ENCODE peak calls at places on chromosomes 7 and 10, in ten cellular contexts. M is myocyte; B is GOT3; P is fibroblast of lung; I is B cell; S is thyroid gland; Y is activated naive CD4-positive, alpha-beta T cell; Q is right lobe of liver; X is substantia nigra; G is effector memory CD8-positive, alpha-beta T cell. U is an unnamed sample.

GRCh38 chr7:28573059-28573553 is 160.8 kb downstream of the CREB5 start:
- DNase-seq in Y (no peak), I (peak), X (no peak), B (no peak), G (no peak), M (peak), Q (no peak), P (peak), S (peak), U (no peak)

GRCh38 chr7:76225951-76226350 is 24.3 kb downstream of the SRRM3 start:
- DNase-seq in G (no peak), Y (no peak), I (no peak), S (no peak), Q (no peak), X (no peak), P (no peak), M (no peak), B (no peak), U (no peak)

GRCh38 chr7:155979994-155980393 is 167.7 kb upstream of the SHH start:
- DNase-seq in G (no peak), X (no peak), S (no peak), Y (no peak), B (no peak), Q (peak), M (no peak), P (no peak), I (no peak), U (no peak)

GRCh38 chr10:2145486-2145885 is 408.2 kb upstream of the ADARB2 start:
- DNase-seq in S (no peak), B (no peak), X (no peak), I (no peak), G (no peak), M (no peak), Q (no peak), Y (no peak), P (no peak), U (no peak)

GRCh38 chr7:40824461-40824860 is 689.7 kb downstream of the SUGCT start:
- DNase-seq in X (no peak), P (no peak), Y (no peak), M (no peak), B (no peak), Q (no peak), S (no peak), I (no peak), G (no peak), U (no peak)

GRCh38 chr7:36038063-36038721 is 114.9 kb upstream of the EEPD1 start:
- DNase-seq in G (no peak), P (no peak), X (no peak), M (no peak), Q (no peak), B (no peak), I (no peak), Y (no peak), S (no peak), U (no peak)

GRCh38 chr10:125567529-125567928 is 115.4 kb downstream of the TEX36 start:
- DNase-seq in I (no peak), P (no peak), M (no peak), G (no peak), S (no peak), B (no peak), X (no peak), Y (no peak), Q (no peak), U (no peak)

GRCh38 chr7:127683776-127684681 is 32.0 kb downstream of the SND1 start:
- DNase-seq in Y (no peak), S (no peak), X (no peak), B (no peak), M (peak), I (no peak), Q (no peak), P (no peak), G (no peak), U (no peak)

GRCh38 chr10:132455986-132456847 is 59.2 kb downstream of the PWWP2B start:
- DNase-seq in M (no peak), P (no peak), S (no peak), X (no peak), Y (no peak), B (no peak), G (no peak), Q (peak), I (no peak), U (no peak)

GRCh38 chr10:12459776-12460175 is 110.4 kb downstream of the CAMK1D start:
- DNase-seq in X (no peak), I (no peak), S (no peak), M (no peak), G (no peak), Y (no peak), Q (no peak), B (no peak), P (no peak), U (no peak)

GRCh38 chr10:16491933-16492332 is 29.7 kb downstream of the C1QL3 start:
- DNase-seq in P (no peak), M (no peak), Q (no peak), I (no peak), Y (no peak), G (no peak), B (no peak), S (no peak), X (no peak), U (no peak)

GRCh38 chr10:60848126-60848525 is 69.8 kb downstream of the CDK1 start:
- DNase-seq in X (no peak), P (peak), Y (no peak), M (peak), G (no peak), B (peak), S (peak), I (no peak), Q (no peak), U (no peak)

GRCh38 chr10:84257343-84258020 is 12.6 kb downstream of the RGR start:
- DNase-seq in M (no peak), P (no peak), X (no peak), I (no peak), G (no peak), B (no peak), S (no peak), Q (no peak), Y (no peak), U (no peak)

GRCh38 chr10:24790073-24790472 is 66.4 kb upstream of the ARHGAP21 start:
- DNase-seq in P (no peak), Q (no peak), G (no peak), Y (no peak), I (no peak), X (no peak), M (no peak), B (no peak), S (no peak), U (no peak)

GRCh38 chr10:71564221-71564820 is 155.3 kb downstream of the C10orf105 start:
- DNase-seq in X (no peak), I (no peak), M (no peak), Q (no peak), G (no peak), P (no peak), Y (no peak), S (no peak), B (no peak), U (no peak)

GRCh38 chr7:41103331-41103730 is 599.6 kb downstream of the INHBA start:
- DNase-seq in M (no peak), S (no peak), B (no peak), X (no peak), I (no peak), P (peak), Y (no peak), G (no peak), Q (no peak), U (no peak)

GRCh38 chr7:43164757-43165156 is 52.3 kb downstream of the HECW1 start:
- DNase-seq in I (no peak), M (peak), G (no peak), Y (no peak), B (no peak), X (no peak), S (peak), P (peak), Q (no peak), U (no peak)

GRCh38 chr10:73873843-73874215 is 526 bp downstream of the CAMK2G start:
- DNase-seq in Q (no peak), M (no peak), I (peak), S (no peak), G (no peak), X (no peak), B (no peak), Y (peak), P (no peak), U (no peak)

GRCh38 chr7:91674470-91674869 is 206.0 kb downstream of the MTERF1 start:
- DNase-seq in I (no peak), M (no peak), Q (no peak), G (no peak), P (no peak), S (no peak), X (no peak), Y (no peak), B (no peak), U (no peak)

GRCh38 chr7:78852951-78853350 is 600.5 kb downstream of the MAGI2 start:
- DNase-seq in X (no peak), P (peak), Y (no peak), M (peak), I (no peak), G (no peak), S (no peak), Q (no peak), B (no peak), U (no peak)

GRCh38 chr10:122853665-122854313 is 8.1 kb upstream of the CUZD1 start:
- DNase-seq in I (no peak), Q (no peak), B (no peak), P (peak), X (no peak), Y (no peak), M (no peak), S (no peak), G (no peak), U (no peak)

GRCh38 chr10:129020621-129021020 is 446.4 kb upstream of the MGMT start:
- DNase-seq in X (no peak), Q (no peak), G (no peak), I (no peak), M (no peak), Y (no peak), P (no peak), S (no peak), B (no peak), U (no peak)

GRCh38 chr7:42186181-42186580 is 50.8 kb downstream of the GLI3 start:
- DNase-seq in M (no peak), S (peak), P (no peak), B (no peak), Y (no peak), Q (no peak), X (no peak), I (no peak), G (no peak), U (no peak)

GRCh38 chr10:47038881-47039557 is 127.8 kb downstream of the PTPN20 start:
- DNase-seq in Y (no peak), P (no peak), B (no peak), M (no peak), G (no peak), S (no peak), I (no peak), Q (peak), X (no peak), U (no peak)

GRCh38 chr10:18611168-18611567 is 40.2 kb downstream of the NSUN6 start:
- DNase-seq in S (no peak), I (no peak), M (no peak), Y (no peak), B (no peak), X (no peak), P (no peak), Q (no peak), G (no peak), U (no peak)

GRCh38 chr10:67107670-67108069 is 181.8 kb downstream of the LRRTM3 start:
- DNase-seq in S (no peak), P (no peak), M (no peak), B (no peak), Y (no peak), Q (no peak), I (no peak), G (no peak), X (no peak), U (no peak)

GRCh38 chr7:146232604-146233003 is 116.0 kb downstream of the CNTNAP2 start:
- DNase-seq in Q (no peak), P (no peak), I (no peak), G (no peak), M (no peak), B (no peak), X (no peak), S (no peak), Y (no peak), U (no peak)

GRCh38 chr7:152054377-152055230 is 29.1 kb downstream of the GALNT11 start:
- DNase-seq in I (no peak), Y (no peak), P (peak), S (peak), G (no peak), Q (no peak), M (peak), X (no peak), B (no peak), U (no peak)

GRCh38 chr10:86182150-86182549 is 184.4 kb downstream of the GRID1 start:
- DNase-seq in X (peak), B (no peak), G (no peak), Q (no peak), S (no peak), M (no peak), P (no peak), Y (no peak), I (no peak), U (peak)

GRCh38 chr7:149125864-149126661 is at the start of gene ZNF425:
- DNase-seq in I (peak), X (peak), P (peak), Q (peak), B (peak), Y (peak), S (peak), G (peak), M (peak), U (peak)

GRCh38 chr10:100749309-100750217 is 4.2 kb downstream of the PAX2 start:
- DNase-seq in Y (no peak), P (no peak), Q (no peak), S (no peak), X (no peak), I (no peak), B (no peak), M (peak), G (no peak), U (no peak)

GRCh38 chr7:115005241-115005640 is 83.3 kb downstream of the MDFIC start:
- DNase-seq in M (peak), G (no peak), X (no peak), Y (no peak), B (no peak), P (no peak), Q (no peak), I (no peak), S (no peak), U (no peak)

GRCh38 chr10:132329565-132330485 is 2.2 kb upstream of the LRRC27 start:
- DNase-seq in B (no peak), P (peak), G (no peak), X (no peak), M (peak), Q (no peak), S (no peak), I (no peak), Y (no peak), U (no peak)

GRCh38 chr10:22246680-22247391 is 29.0 kb upstream of the EBLN1 start:
- DNase-seq in B (no peak), G (peak), Y (no peak), Q (no peak), P (peak), S (no peak), M (peak), X (no peak), I (no peak), U (no peak)

GRCh38 chr7:29859491-29860180 is 53.3 kb downstream of the WIPF3 start:
- DNase-seq in B (no peak), M (no peak), Y (no peak), S (no peak), P (no peak), G (no peak), I (no peak), X (no peak), Q (no peak), U (no peak)

GRCh38 chr7:14507617-14508016 is 394.9 kb downstream of the DGKB start:
- DNase-seq in G (no peak), Q (no peak), M (peak), Y (no peak), B (no peak), P (peak), S (no peak), X (no peak), I (no peak), U (no peak)

GRCh38 chr10:118701529-118702323 is 53.0 kb downstream of the CACUL1 start:
- DNase-seq in M (no peak), B (no peak), P (peak), X (no peak), S (no peak), Y (no peak), I (no peak), Q (no peak), G (no peak), U (no peak)

GRCh38 chr7:30656611-30657010 is 25.6 kb downstream of the CRHR2 start:
- DNase-seq in X (no peak), B (no peak), I (no peak), Y (no peak), G (no peak), Q (no peak), M (no peak), P (no peak), S (no peak), U (no peak)

GRCh38 chr10:124009616-124010015 is 83.8 kb downstream of the CHST15 start:
- DNase-seq in B (peak), X (no peak), P (no peak), G (no peak), M (no peak), I (no peak), S (no peak), Y (no peak), Q (peak), U (no peak)

GRCh38 chr7:69187824-69188335 is 410.4 kb upstream of the AUTS2 start:
- DNase-seq in I (no peak), P (peak), Y (no peak), M (no peak), B (no peak), Q (no peak), X (no peak), S (no peak), G (no peak), U (no peak)

U was measured in occipital lobe.